ENCODE peak calls at places on chromosomes 13 and 19, in five cellular contexts. One of them, this sample, is unnamed.

GRCh38 chr19:36152886-36153525 is 759 bp upstream of the COX7A1 start:
- ATAC-seq in mucosa of descending colon: no peak
- ATAC-seq in GM23338: no peak
- ATAC-seq in CD4-positive, alpha-beta T cell: no peak
- ATAC-seq in activated T-helper 17 cell treated with anti-CD3 and anti-CD28 coated beads, Interleukin-2, amount 50 U/mL, for 72 hours: no peak
- ATAC-seq in this sample: no peak

GRCh38 chr19:18470787-18471186 is 32.9 kb upstream of the ISYNA1 start:
- ATAC-seq in mucosa of descending colon: no peak
- ATAC-seq in GM23338: no peak
- ATAC-seq in CD4-positive, alpha-beta T cell: no peak
- ATAC-seq in activated T-helper 17 cell treated with anti-CD3 and anti-CD28 coated beads, Interleukin-2, amount 50 U/mL, for 72 hours: no peak
- ATAC-seq in this sample: no peak

GRCh38 chr19:57706346-57706745 is 2.7 kb downstream of the ZNF154 start:
- ATAC-seq in mucosa of descending colon: no peak
- ATAC-seq in GM23338: no peak
- ATAC-seq in CD4-positive, alpha-beta T cell: no peak
- ATAC-seq in activated T-helper 17 cell treated with anti-CD3 and anti-CD28 coated beads, Interleukin-2, amount 50 U/mL, for 72 hours: no peak
- ATAC-seq in this sample: no peak

GRCh38 chr13:112807653-112808376 is 118.0 kb downstream of the ATP11A start:
- ATAC-seq in mucosa of descending colon: no peak
- ATAC-seq in GM23338: peak
- ATAC-seq in CD4-positive, alpha-beta T cell: no peak
- ATAC-seq in activated T-helper 17 cell treated with anti-CD3 and anti-CD28 coated beads, Interleukin-2, amount 50 U/mL, for 72 hours: no peak
- ATAC-seq in this sample: no peak

GRCh38 chr13:67204731-67205130 is 25.4 kb downstream of the PCDH9 start:
- ATAC-seq in mucosa of descending colon: no peak
- ATAC-seq in GM23338: no peak
- ATAC-seq in CD4-positive, alpha-beta T cell: no peak
- ATAC-seq in activated T-helper 17 cell treated with anti-CD3 and anti-CD28 coated beads, Interleukin-2, amount 50 U/mL, for 72 hours: no peak
- ATAC-seq in this sample: no peak

GRCh38 chr13:97417698-97418097 is 16.3 kb upstream of the RAP2A start:
- ATAC-seq in mucosa of descending colon: no peak
- ATAC-seq in GM23338: peak
- ATAC-seq in CD4-positive, alpha-beta T cell: no peak
- ATAC-seq in activated T-helper 17 cell treated with anti-CD3 and anti-CD28 coated beads, Interleukin-2, amount 50 U/mL, for 72 hours: no peak
- ATAC-seq in this sample: no peak

GRCh38 chr13:46377554-46377953 is 9.5 kb downstream of the RUBCNL start:
- ATAC-seq in mucosa of descending colon: peak
- ATAC-seq in GM23338: no peak
- ATAC-seq in CD4-positive, alpha-beta T cell: no peak
- ATAC-seq in activated T-helper 17 cell treated with anti-CD3 and anti-CD28 coated beads, Interleukin-2, amount 50 U/mL, for 72 hours: no peak
- ATAC-seq in this sample: no peak

GRCh38 chr13:91399189-91400093 is 1.0 kb downstream of the GPC5 start:
- ATAC-seq in mucosa of descending colon: no peak
- ATAC-seq in GM23338: peak
- ATAC-seq in CD4-positive, alpha-beta T cell: no peak
- ATAC-seq in activated T-helper 17 cell treated with anti-CD3 and anti-CD28 coated beads, Interleukin-2, amount 50 U/mL, for 72 hours: no peak
- ATAC-seq in this sample: no peak

GRCh38 chr13:20514866-20515265 is 10.8 kb downstream of the CRYL1 start:
- ATAC-seq in mucosa of descending colon: no peak
- ATAC-seq in GM23338: no peak
- ATAC-seq in CD4-positive, alpha-beta T cell: no peak
- ATAC-seq in activated T-helper 17 cell treated with anti-CD3 and anti-CD28 coated beads, Interleukin-2, amount 50 U/mL, for 72 hours: no peak
- ATAC-seq in this sample: no peak

GRCh38 chr19:41321600-41322270 is 11.8 kb downstream of the CCDC97 start:
- ATAC-seq in mucosa of descending colon: peak
- ATAC-seq in GM23338: peak
- ATAC-seq in CD4-positive, alpha-beta T cell: no peak
- ATAC-seq in activated T-helper 17 cell treated with anti-CD3 and anti-CD28 coated beads, Interleukin-2, amount 50 U/mL, for 72 hours: no peak
- ATAC-seq in this sample: no peak

GRCh38 chr19:14775855-14776254 is 2.5 kb downstream of the ADGRE2 start:
- ATAC-seq in mucosa of descending colon: no peak
- ATAC-seq in GM23338: peak
- ATAC-seq in CD4-positive, alpha-beta T cell: no peak
- ATAC-seq in activated T-helper 17 cell treated with anti-CD3 and anti-CD28 coated beads, Interleukin-2, amount 50 U/mL, for 72 hours: peak
- ATAC-seq in this sample: no peak

GRCh38 chr13:23806874-23807522 is 82.2 kb downstream of the MIPEP start:
- ATAC-seq in mucosa of descending colon: no peak
- ATAC-seq in GM23338: no peak
- ATAC-seq in CD4-positive, alpha-beta T cell: no peak
- ATAC-seq in activated T-helper 17 cell treated with anti-CD3 and anti-CD28 coated beads, Interleukin-2, amount 50 U/mL, for 72 hours: no peak
- ATAC-seq in this sample: no peak

GRCh38 chr19:45217193-45217956 is 27.8 kb downstream of the EXOC3L2 start:
- ATAC-seq in mucosa of descending colon: no peak
- ATAC-seq in GM23338: peak
- ATAC-seq in CD4-positive, alpha-beta T cell: no peak
- ATAC-seq in activated T-helper 17 cell treated with anti-CD3 and anti-CD28 coated beads, Interleukin-2, amount 50 U/mL, for 72 hours: no peak
- ATAC-seq in this sample: no peak

GRCh38 chr19:15378529-15379082 is 981 bp downstream of the AKAP8 start:
- ATAC-seq in mucosa of descending colon: peak
- ATAC-seq in GM23338: peak
- ATAC-seq in CD4-positive, alpha-beta T cell: no peak
- ATAC-seq in activated T-helper 17 cell treated with anti-CD3 and anti-CD28 coated beads, Interleukin-2, amount 50 U/mL, for 72 hours: no peak
- ATAC-seq in this sample: no peak

GRCh38 chr13:114053026-114053425 is 79.2 kb upstream of the C13orf46 start:
- ATAC-seq in mucosa of descending colon: no peak
- ATAC-seq in GM23338: no peak
- ATAC-seq in CD4-positive, alpha-beta T cell: no peak
- ATAC-seq in activated T-helper 17 cell treated with anti-CD3 and anti-CD28 coated beads, Interleukin-2, amount 50 U/mL, for 72 hours: no peak
- ATAC-seq in this sample: no peak

GRCh38 chr13:98313023-98313937 is 136.2 kb upstream of the RNF113B start:
- ATAC-seq in mucosa of descending colon: peak
- ATAC-seq in GM23338: no peak
- ATAC-seq in CD4-positive, alpha-beta T cell: no peak
- ATAC-seq in activated T-helper 17 cell treated with anti-CD3 and anti-CD28 coated beads, Interleukin-2, amount 50 U/mL, for 72 hours: no peak
- ATAC-seq in this sample: no peak

This sample was measured in activated CD4-positive, CD25-positive, alpha-beta regulatory T cell treated with anti-CD3 and anti-CD28 coated beads, Interleukin-2, amount 50 U/mL, for 24 hours.